ENCODE peak calls at places on chromosomes 5 and 9, in seven cellular contexts. W is heart right ventricle, M is kidney, N is left ventricle myocardium inferior, P is endothelial cell, K is cardiac muscle cell, E is epithelial cell of esophagus. V is an unnamed sample.

GRCh38 chr9:105421864-105422263 is 26.0 kb upstream of the FSD1L start:
- DNase-seq in W (no peak), M (no peak), N (no peak), P (no peak), K (no peak), E (no peak), V (no peak)

GRCh38 chr5:149271717-149272558 is at the start of gene AFAP1L1:
- DNase-seq in W (peak; percentile 86), M (peak; percentile 85), N (peak; percentile 82), P (peak; percentile 78), K (peak; percentile 53), E (peak; percentile 63), V (peak; percentile 27)

GRCh38 chr5:155954739-155955445 is 372.1 kb upstream of the SGCD start:
- DNase-seq in W (no peak), M (no peak), N (no peak), P (no peak), K (no peak), E (no peak), V (no peak)

GRCh38 chr5:90747693-90748092 is 189.1 kb downstream of the ADGRV1 start:
- DNase-seq in W (no peak), M (no peak), N (no peak), P (no peak), K (no peak), E (peak; percentile 33), V (no peak)

GRCh38 chr5:1643651-1644392 is 120.1 kb upstream of the LPCAT1 start:
- DNase-seq in W (no peak), M (no peak), N (peak; percentile 8), P (no peak), K (no peak), E (peak; percentile 41), V (no peak)

GRCh38 chr9:107929439-107929838 is 439.9 kb upstream of the KLF4 start:
- DNase-seq in W (peak; percentile 11), M (no peak), N (peak; percentile 70), P (no peak), K (peak; percentile 72), E (peak; percentile 72), V (no peak)

GRCh38 chr5:34578962-34579361 is 77.2 kb upstream of the RAI14 start:
- DNase-seq in W (no peak), M (no peak), N (no peak), P (no peak), K (no peak), E (no peak), V (no peak)

GRCh38 chr5:127885176-127885575 is 182.0 kb downstream of the CCDC192 start:
- DNase-seq in W (no peak), M (no peak), N (no peak), P (no peak), K (no peak), E (no peak), V (no peak)

GRCh38 chr5:132059696-132060500 is 557 bp upstream of the IL3 start:
- DNase-seq in W (no peak), M (peak; percentile 43), N (peak; percentile 11), P (no peak), K (no peak), E (no peak), V (no peak)

GRCh38 chr9:89444212-89444611 is 53.7 kb downstream of the SEMA4D start:
- DNase-seq in W (no peak), M (peak; percentile 47), N (peak; percentile 40), P (no peak), K (peak; percentile 20), E (no peak), V (no peak)

GRCh38 chr9:32928912-32929311 is 72.5 kb downstream of the APTX start:
- DNase-seq in W (no peak), M (no peak), N (no peak), P (no peak), K (peak; percentile 7), E (peak; percentile 37), V (no peak)

GRCh38 chr5:139619861-139620260 is 28.3 kb upstream of the CXXC5 start:
- DNase-seq in W (no peak), M (no peak), N (no peak), P (no peak), K (no peak), E (no peak), V (no peak)

GRCh38 chr5:136192526-136193395 is at the start of gene SMIM32:
- DNase-seq in W (peak; percentile 11), M (peak; percentile 74), N (no peak), P (peak; percentile 53), K (peak; percentile 16), E (peak; percentile 28), V (no peak)

GRCh38 chr5:44707721-44708120 is 101.0 kb upstream of the MRPS30 start:
- DNase-seq in W (no peak), M (no peak), N (no peak), P (no peak), K (no peak), E (no peak), V (no peak)

GRCh38 chr5:166979576-166979975 is 1311.9 kb upstream of the WWC1 start:
- DNase-seq in W (no peak), M (no peak), N (no peak), P (no peak), K (peak; percentile 12), E (no peak), V (no peak)

GRCh38 chr5:154308457-154309360 is 118.2 kb downstream of the GALNT10 start:
- DNase-seq in W (no peak), M (no peak), N (no peak), P (no peak), K (peak; percentile 50), E (peak; percentile 30), V (no peak)

GRCh38 chr5:87430863-87431262 is 18.1 kb upstream of the CCNH start:
- DNase-seq in W (no peak), M (no peak), N (no peak), P (no peak), K (no peak), E (peak; percentile 17), V (no peak)

GRCh38 chr9:1732670-1733069 is 282.5 kb upstream of the SMARCA2 start:
- DNase-seq in W (no peak), M (no peak), N (no peak), P (no peak), K (peak; percentile 3), E (peak; percentile 41), V (no peak)
- TF ChIP-seq CTCF in W (no peak), M (no peak), N (no peak), P (no peak), K (peak; percentile 27), E (peak; percentile 60), V (peak; percentile 64)

GRCh38 chr5:10201223-10201868 is 48.3 kb downstream of the ATPSCKMT start:
- DNase-seq in W (no peak), M (no peak), N (no peak), P (peak; percentile 54), K (no peak), E (no peak), V (no peak)
- TF ChIP-seq CTCF in W (peak; percentile 16), M (peak; percentile 5), N (peak; percentile 37), P (peak; percentile 55), K (peak; percentile 32), E (peak; percentile 17), V (peak; percentile 23)

GRCh38 chr5:119257613-119258012 is 98.2 kb upstream of the TNFAIP8 start:
- DNase-seq in W (no peak), M (no peak), N (no peak), P (no peak), K (no peak), E (no peak), V (no peak)

GRCh38 chr5:119250946-119251901 is 104.6 kb upstream of the TNFAIP8 start:
- DNase-seq in W (no peak), M (no peak), N (no peak), P (no peak), K (peak; percentile 6), E (peak; percentile 21), V (no peak)

GRCh38 chr5:119255571-119256356 is 100.1 kb upstream of the TNFAIP8 start:
- DNase-seq in W (no peak), M (no peak), N (no peak), P (no peak), K (peak; percentile 33), E (peak; percentile 85), V (no peak)
- TF ChIP-seq CTCF in W (no peak), M (no peak), N (no peak), P (no peak), K (peak; percentile 34), E (peak; percentile 51), V (peak; percentile 18)

GRCh38 chr9:126582427-126582826 is 31.3 kb upstream of the LMX1B start:
- DNase-seq in W (no peak), M (no peak), N (no peak), P (no peak), K (no peak), E (no peak), V (no peak)
- TF ChIP-seq CTCF in W (no peak), M (no peak), N (no peak), P (no peak), K (no peak), E (no peak), V (no peak)

DNA sequence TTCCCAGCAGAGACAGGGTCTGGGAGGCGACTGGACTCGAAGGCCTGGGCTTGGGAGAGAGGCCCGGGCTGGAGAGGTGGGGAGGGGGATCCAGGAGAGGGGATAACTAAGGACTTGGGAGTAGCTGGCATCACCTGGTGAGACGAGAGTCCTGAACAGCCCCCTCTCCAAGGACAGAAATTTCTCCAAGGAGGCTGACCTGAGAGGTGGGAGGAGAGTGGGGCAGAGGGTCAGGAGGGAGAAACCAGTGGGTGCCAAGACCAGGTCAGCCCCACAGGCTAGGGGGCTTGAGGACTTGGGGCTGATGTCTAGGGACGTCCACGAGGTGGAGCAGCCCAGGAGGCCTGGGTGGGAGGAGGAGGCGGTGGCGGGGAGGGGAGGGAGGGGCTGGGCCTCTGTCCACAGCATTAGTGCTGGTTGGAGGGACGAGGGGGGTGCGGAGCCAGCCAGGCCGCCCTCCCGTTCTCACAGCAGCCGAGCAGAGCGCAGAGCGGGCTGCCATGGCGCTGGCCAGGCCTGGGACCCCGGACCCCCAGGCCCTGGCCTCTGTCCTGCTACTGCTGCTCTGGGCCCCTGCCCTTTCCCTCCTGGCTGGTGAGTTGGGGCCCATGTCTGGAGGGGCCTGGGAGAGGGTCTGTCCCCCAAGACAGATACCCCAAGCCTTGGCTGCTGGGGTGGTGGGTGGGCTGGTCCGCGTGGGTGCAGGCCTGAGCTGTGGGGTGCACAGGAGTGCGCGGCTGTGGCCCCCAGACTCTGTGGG is at the start of gene CRB2:
- DNase-seq in W (no peak), M (no peak), N (no peak), P (peak; percentile 51), K (no peak), E (no peak), V (no peak)
- TF ChIP-seq CTCF in W (no peak), M (no peak), N (no peak), P (no peak), K (no peak), E (no peak), V (no peak)

GRCh38 chr9:129641751-129642585 is at the start of gene ASB6:
- DNase-seq in W (peak; percentile 98), M (peak; percentile 99), N (peak; percentile 98), P (peak; percentile 100), K (peak; percentile 99), E (peak; percentile 93), V (peak; percentile 99)
- TF ChIP-seq CTCF in W (peak; percentile 96), M (peak; percentile 85), N (peak; percentile 99), P (peak; percentile 100), K (peak; percentile 90), E (peak; percentile 56), V (peak; percentile 64)